ENCODE peak calls at places on chromosomes 5 and 9, in seven cellular contexts. One of them, this sample, is unnamed. For H3K4me1, the result is how much of the 10 kb centered on the place peaks cover.

GRCh38 chr9:134631881-134632280 is 9.7 kb upstream of the COL5A1 start:
- DNase-seq in PC-9: no peak
- DNase-seq in suprapubic skin: no peak
- DNase-seq in neural progenitor cell: no peak
- DNase-seq in ovary: peak
- DNase-seq in IMR-90: no peak
- DNase-seq in endodermal cell: peak
- DNase-seq in this sample: no peak

GRCh38 chr5:106875591-106876297 is 795.0 kb downstream of the EFNA5 start:
- DNase-seq in PC-9: peak
- DNase-seq in ovary: no peak
- DNase-seq in IMR-90: peak
- DNase-seq in neural progenitor cell: peak
- DNase-seq in endodermal cell: peak
- DNase-seq in suprapubic skin: no peak
- DNase-seq in this sample: no peak

GRCh38 chr5:37283214-37283820 is 34.1 kb upstream of the CPLANE1 start:
- DNase-seq in IMR-90: no peak
- DNase-seq in PC-9: no peak
- DNase-seq in suprapubic skin: no peak
- DNase-seq in ovary: no peak
- DNase-seq in endodermal cell: no peak
- DNase-seq in neural progenitor cell: no peak
- DNase-seq in this sample: no peak

GRCh38 chr5:116669261-116670049 is 94.8 kb upstream of the SEMA6A start:
- DNase-seq in ovary: no peak
- DNase-seq in PC-9: no peak
- DNase-seq in IMR-90: no peak
- DNase-seq in suprapubic skin: no peak
- DNase-seq in neural progenitor cell: no peak
- DNase-seq in endodermal cell: no peak
- DNase-seq in this sample: no peak

GRCh38 chr5:109950634-109951033 is 260.9 kb downstream of the MAN2A1 start:
- DNase-seq in ovary: no peak
- DNase-seq in suprapubic skin: no peak
- DNase-seq in endodermal cell: no peak
- DNase-seq in neural progenitor cell: no peak
- DNase-seq in PC-9: no peak
- DNase-seq in IMR-90: no peak
- DNase-seq in this sample: no peak

GRCh38 chr5:6459896-6460295 is 11.2 kb downstream of the UBE2QL1 start:
- DNase-seq in PC-9: no peak
- DNase-seq in suprapubic skin: no peak
- DNase-seq in neural progenitor cell: no peak
- DNase-seq in IMR-90: no peak
- DNase-seq in endodermal cell: no peak
- DNase-seq in ovary: no peak
- DNase-seq in this sample: no peak

GRCh38 chr5:172173771-172174170 is 14.3 kb downstream of the STK10 start:
- DNase-seq in PC-9: peak
- DNase-seq in IMR-90: peak
- DNase-seq in ovary: no peak
- DNase-seq in endodermal cell: no peak
- DNase-seq in suprapubic skin: no peak
- DNase-seq in neural progenitor cell: no peak
- DNase-seq in this sample: no peak

GRCh38 chr5:95861858-95862561 is 39.5 kb upstream of the GLRX start:
- DNase-seq in ovary: no peak
- DNase-seq in IMR-90: peak
- DNase-seq in PC-9: no peak
- DNase-seq in suprapubic skin: no peak
- DNase-seq in neural progenitor cell: no peak
- DNase-seq in endodermal cell: no peak
- DNase-seq in this sample: no peak

GRCh38 chr5:173281910-173282309 is 46.3 kb downstream of the STC2 start:
- DNase-seq in endodermal cell: peak
- DNase-seq in IMR-90: peak
- DNase-seq in suprapubic skin: no peak
- DNase-seq in ovary: no peak
- DNase-seq in PC-9: no peak
- DNase-seq in neural progenitor cell: peak
- DNase-seq in this sample: no peak

GRCh38 chr9:130825809-130826208 is 9.2 kb upstream of the ABL1 start:
- DNase-seq in PC-9: no peak
- DNase-seq in suprapubic skin: no peak
- DNase-seq in neural progenitor cell: no peak
- DNase-seq in ovary: no peak
- DNase-seq in endodermal cell: no peak
- DNase-seq in IMR-90: no peak
- DNase-seq in this sample: no peak

GRCh38 chr9:130824616-130825015 is 10.4 kb upstream of the ABL1 start:
- DNase-seq in ovary: no peak
- DNase-seq in endodermal cell: no peak
- DNase-seq in IMR-90: no peak
- DNase-seq in PC-9: no peak
- DNase-seq in suprapubic skin: no peak
- DNase-seq in neural progenitor cell: no peak
- DNase-seq in this sample: no peak

GRCh38 chr9:130824079-130824478 is 11.0 kb upstream of the ABL1 start:
- DNase-seq in neural progenitor cell: no peak
- DNase-seq in IMR-90: no peak
- DNase-seq in endodermal cell: peak
- DNase-seq in PC-9: no peak
- DNase-seq in ovary: no peak
- DNase-seq in suprapubic skin: no peak
- DNase-seq in this sample: no peak

GRCh38 chr9:130823435-130823834 is 11.6 kb upstream of the ABL1 start:
- DNase-seq in suprapubic skin: no peak
- DNase-seq in neural progenitor cell: no peak
- DNase-seq in PC-9: no peak
- DNase-seq in endodermal cell: peak
- DNase-seq in IMR-90: peak
- DNase-seq in ovary: no peak
- DNase-seq in this sample: no peak

GRCh38 chr9:130825051-130825651 is 9.9 kb upstream of the ABL1 start:
- DNase-seq in ovary: peak
- DNase-seq in PC-9: peak
- DNase-seq in neural progenitor cell: peak
- DNase-seq in IMR-90: peak
- DNase-seq in suprapubic skin: no peak
- DNase-seq in endodermal cell: peak
- DNase-seq in this sample: no peak
- H3K4me1 ChIP-seq in ovary: under half
- H3K4me1 ChIP-seq in PC-9: under half
- H3K4me1 ChIP-seq in neural progenitor cell: under half
- H3K4me1 ChIP-seq in IMR-90: under half
- H3K4me1 ChIP-seq in suprapubic skin: under half
- H3K4me1 ChIP-seq in endodermal cell: under half
- H3K4me1 ChIP-seq in this sample: under half

GRCh38 chr5:112161392-112161748 is 257.7 kb downstream of the EPB41L4A start:
- DNase-seq in IMR-90: no peak
- DNase-seq in suprapubic skin: no peak
- DNase-seq in ovary: no peak
- DNase-seq in neural progenitor cell: peak
- DNase-seq in PC-9: no peak
- DNase-seq in endodermal cell: no peak
- DNase-seq in this sample: no peak
- H3K27ac ChIP-seq in IMR-90: peak
- H3K27ac ChIP-seq in suprapubic skin: peak
- H3K27ac ChIP-seq in ovary: peak
- H3K27ac ChIP-seq in neural progenitor cell: no peak
- H3K27ac ChIP-seq in PC-9: peak
- H3K27ac ChIP-seq in endodermal cell: peak
- H3K27ac ChIP-seq in this sample: peak

GRCh38 chr9:120876842-120877240 is at the start of gene PHF19:
- DNase-seq in ovary: peak
- DNase-seq in suprapubic skin: no peak
- DNase-seq in neural progenitor cell: peak
- DNase-seq in IMR-90: no peak
- DNase-seq in PC-9: peak
- DNase-seq in endodermal cell: peak
- DNase-seq in this sample: no peak

GRCh38 chr9:120874226-120874839 is 2.7 kb downstream of the PHF19 start:
- DNase-seq in PC-9: no peak
- DNase-seq in endodermal cell: no peak
- DNase-seq in neural progenitor cell: no peak
- DNase-seq in suprapubic skin: no peak
- DNase-seq in IMR-90: no peak
- DNase-seq in ovary: no peak
- DNase-seq in this sample: no peak

GRCh38 chr9:120874861-120875565 is 2.0 kb downstream of the PHF19 start:
- DNase-seq in suprapubic skin: no peak
- DNase-seq in PC-9: no peak
- DNase-seq in neural progenitor cell: no peak
- DNase-seq in IMR-90: no peak
- DNase-seq in endodermal cell: no peak
- DNase-seq in ovary: no peak
- DNase-seq in this sample: no peak

GRCh38 chr9:120875954-120876841 is 790 bp downstream of the PHF19 start:
- DNase-seq in neural progenitor cell: peak
- DNase-seq in PC-9: peak
- DNase-seq in ovary: peak
- DNase-seq in IMR-90: peak
- DNase-seq in endodermal cell: peak
- DNase-seq in suprapubic skin: peak
- DNase-seq in this sample: peak

DNA sequence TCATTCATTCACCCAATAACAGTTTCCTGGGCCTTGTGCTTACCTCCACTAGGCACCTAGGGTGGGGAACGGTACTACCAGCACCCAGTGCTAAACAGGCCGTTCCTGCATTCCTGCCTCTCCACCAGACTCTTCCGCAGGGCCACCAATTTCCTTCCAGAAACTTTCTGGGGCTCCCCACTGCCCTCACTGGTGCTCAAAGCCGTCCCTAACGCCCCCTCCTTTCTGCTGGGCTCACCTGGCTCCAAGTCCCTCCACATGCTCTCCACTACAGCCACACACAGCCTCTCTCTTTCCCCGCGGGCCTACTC is 1.4 kb downstream of the PHF19 start:
- DNase-seq in IMR-90: no peak
- DNase-seq in suprapubic skin: no peak
- DNase-seq in ovary: no peak
- DNase-seq in PC-9: no peak
- DNase-seq in endodermal cell: no peak
- DNase-seq in neural progenitor cell: no peak
- DNase-seq in this sample: no peak
- H3K4me3 ChIP-seq in IMR-90: peak
- H3K4me3 ChIP-seq in suprapubic skin: peak
- H3K4me3 ChIP-seq in ovary: no peak
- H3K4me3 ChIP-seq in PC-9: peak
- H3K4me3 ChIP-seq in endodermal cell: peak
- H3K4me3 ChIP-seq in neural progenitor cell: peak
- H3K4me3 ChIP-seq in this sample: peak

DNA sequence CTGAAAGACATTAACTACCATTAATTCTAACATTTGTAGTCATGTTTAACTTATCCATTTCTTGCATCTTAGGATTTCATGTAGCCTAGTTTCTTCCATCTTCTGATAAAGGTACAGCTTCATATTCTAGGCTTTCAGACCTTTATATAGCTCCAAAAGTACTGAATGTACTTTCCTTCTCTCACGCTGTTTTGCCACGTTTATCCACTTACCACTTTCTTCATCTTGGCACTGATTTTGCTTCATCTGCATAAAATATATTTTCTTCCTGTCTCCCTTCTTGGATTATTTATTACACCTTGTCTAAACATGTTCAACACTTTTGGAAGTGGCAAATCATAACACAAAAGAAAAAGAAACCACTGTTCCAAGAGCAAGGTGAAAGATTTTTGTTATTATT is 553.8 kb downstream of the DTWD2 start:
- DNase-seq in IMR-90: no peak
- DNase-seq in ovary: no peak
- DNase-seq in suprapubic skin: no peak
- DNase-seq in neural progenitor cell: no peak
- DNase-seq in PC-9: no peak
- DNase-seq in endodermal cell: no peak
- DNase-seq in this sample: no peak
- H3K4me1 ChIP-seq in IMR-90: under half
- H3K4me1 ChIP-seq in ovary: under half
- H3K4me1 ChIP-seq in suprapubic skin: under half
- H3K4me1 ChIP-seq in neural progenitor cell: under half
- H3K4me1 ChIP-seq in PC-9: under half
- H3K4me1 ChIP-seq in endodermal cell: under half
- H3K4me1 ChIP-seq in this sample: under half

GRCh38 chr5:139762624-139763170 is 32.9 kb upstream of the PSD2 start:
- DNase-seq in endodermal cell: no peak
- DNase-seq in suprapubic skin: no peak
- DNase-seq in IMR-90: no peak
- DNase-seq in PC-9: no peak
- DNase-seq in ovary: no peak
- DNase-seq in neural progenitor cell: no peak
- DNase-seq in this sample: no peak
- H3K27ac ChIP-seq in endodermal cell: no peak
- H3K27ac ChIP-seq in suprapubic skin: no peak
- H3K27ac ChIP-seq in IMR-90: no peak
- H3K27ac ChIP-seq in PC-9: no peak
- H3K27ac ChIP-seq in ovary: no peak
- H3K27ac ChIP-seq in neural progenitor cell: no peak
- H3K27ac ChIP-seq in this sample: no peak

GRCh38 chr5:63962345-63962744 is at the start of gene HTR1A:
- DNase-seq in PC-9: no peak
- DNase-seq in IMR-90: no peak
- DNase-seq in endodermal cell: peak
- DNase-seq in neural progenitor cell: peak
- DNase-seq in suprapubic skin: no peak
- DNase-seq in ovary: no peak
- DNase-seq in this sample: no peak

GRCh38 chr5:63959177-63959982 is 2.9 kb downstream of the HTR1A start:
- DNase-seq in neural progenitor cell: peak
- DNase-seq in PC-9: no peak
- DNase-seq in endodermal cell: peak
- DNase-seq in ovary: peak
- DNase-seq in suprapubic skin: no peak
- DNase-seq in IMR-90: no peak
- DNase-seq in this sample: no peak

GRCh38 chr5:63960646-63961045 is 1.6 kb downstream of the HTR1A start:
- DNase-seq in IMR-90: no peak
- DNase-seq in suprapubic skin: no peak
- DNase-seq in neural progenitor cell: no peak
- DNase-seq in endodermal cell: no peak
- DNase-seq in ovary: no peak
- DNase-seq in PC-9: no peak
- DNase-seq in this sample: no peak

GRCh38 chr5:63961598-63962161 is 565 bp downstream of the HTR1A start:
- DNase-seq in PC-9: no peak
- DNase-seq in endodermal cell: peak
- DNase-seq in suprapubic skin: no peak
- DNase-seq in IMR-90: no peak
- DNase-seq in ovary: peak
- DNase-seq in neural progenitor cell: peak
- DNase-seq in this sample: no peak

GRCh38 chr5:63961125-63961597 is 1.1 kb downstream of the HTR1A start:
- DNase-seq in suprapubic skin: no peak
- DNase-seq in ovary: no peak
- DNase-seq in IMR-90: no peak
- DNase-seq in neural progenitor cell: no peak
- DNase-seq in PC-9: no peak
- DNase-seq in endodermal cell: no peak
- DNase-seq in this sample: no peak
- H3K4me3 ChIP-seq in suprapubic skin: no peak
- H3K4me3 ChIP-seq in ovary: no peak
- H3K4me3 ChIP-seq in IMR-90: no peak
- H3K4me3 ChIP-seq in neural progenitor cell: peak
- H3K4me3 ChIP-seq in PC-9: no peak
- H3K4me3 ChIP-seq in endodermal cell: peak
- H3K4me3 ChIP-seq in this sample: no peak